ENCODE peak calls at places on chromosomes 12 and 14, in six cellular contexts. One of them, this sample, is unnamed.

GRCh38 chr14:38279556-38279955 is 23.7 kb upstream of the CLEC14A start:
- DNase-seq in GM12892: no peak
- DNase-seq in A172: no peak
- DNase-seq in left lobe of liver: no peak
- DNase-seq in left ventricle myocardium inferior: no peak
- DNase-seq in NCI-H446 treated with DMSO at 0.1 percent for 48 hours: no peak
- DNase-seq in this sample: no peak

GRCh38 chr12:76713130-76713529 is 50.8 kb upstream of the ZDHHC17 start:
- DNase-seq in NCI-H446 treated with DMSO at 0.1 percent for 48 hours: no peak
- DNase-seq in A172: peak
- DNase-seq in GM12892: no peak
- DNase-seq in left ventricle myocardium inferior: no peak
- DNase-seq in left lobe of liver: no peak
- DNase-seq in this sample: no peak

GRCh38 chr12:110636516-110636915 is 22.6 kb downstream of the TCTN1 start:
- DNase-seq in left lobe of liver: no peak
- DNase-seq in NCI-H446 treated with DMSO at 0.1 percent for 48 hours: no peak
- DNase-seq in A172: no peak
- DNase-seq in left ventricle myocardium inferior: no peak
- DNase-seq in GM12892: no peak
- DNase-seq in this sample: no peak

GRCh38 chr12:133057446-133057845 is 20.1 kb downstream of the ZNF84 start:
- DNase-seq in NCI-H446 treated with DMSO at 0.1 percent for 48 hours: no peak
- DNase-seq in left lobe of liver: no peak
- DNase-seq in GM12892: no peak
- DNase-seq in left ventricle myocardium inferior: no peak
- DNase-seq in A172: no peak
- DNase-seq in this sample: no peak

GRCh38 chr12:30816742-30817465 is 62.2 kb upstream of the CAPRIN2 start:
- DNase-seq in GM12892: no peak
- DNase-seq in left ventricle myocardium inferior: no peak
- DNase-seq in left lobe of liver: peak
- DNase-seq in NCI-H446 treated with DMSO at 0.1 percent for 48 hours: no peak
- DNase-seq in A172: no peak
- DNase-seq in this sample: no peak

GRCh38 chr12:111268738-111269572 is 99.9 kb downstream of the PHETA1 start:
- DNase-seq in GM12892: no peak
- DNase-seq in left ventricle myocardium inferior: no peak
- DNase-seq in NCI-H446 treated with DMSO at 0.1 percent for 48 hours: no peak
- DNase-seq in left lobe of liver: no peak
- DNase-seq in A172: no peak
- DNase-seq in this sample: no peak

GRCh38 chr12:14283489-14284144 is 81.9 kb upstream of the ATF7IP start:
- DNase-seq in left lobe of liver: no peak
- DNase-seq in GM12892: no peak
- DNase-seq in A172: no peak
- DNase-seq in NCI-H446 treated with DMSO at 0.1 percent for 48 hours: no peak
- DNase-seq in left ventricle myocardium inferior: no peak
- DNase-seq in this sample: no peak

GRCh38 chr12:56129210-56129691 is 1.2 kb downstream of the ESYT1 start:
- DNase-seq in left lobe of liver: peak
- DNase-seq in GM12892: peak
- DNase-seq in left ventricle myocardium inferior: peak
- DNase-seq in NCI-H446 treated with DMSO at 0.1 percent for 48 hours: no peak
- DNase-seq in A172: no peak
- DNase-seq in this sample: peak

GRCh38 chr12:7555752-7556151 is 52.2 kb upstream of the CD163 start:
- DNase-seq in left lobe of liver: no peak
- DNase-seq in A172: peak
- DNase-seq in GM12892: no peak
- DNase-seq in left ventricle myocardium inferior: no peak
- DNase-seq in NCI-H446 treated with DMSO at 0.1 percent for 48 hours: no peak
- DNase-seq in this sample: no peak

GRCh38 chr14:63473194-63473788 is 69.9 kb downstream of the PPP2R5E start:
- DNase-seq in left ventricle myocardium inferior: no peak
- DNase-seq in NCI-H446 treated with DMSO at 0.1 percent for 48 hours: no peak
- DNase-seq in left lobe of liver: no peak
- DNase-seq in A172: no peak
- DNase-seq in GM12892: no peak
- DNase-seq in this sample: no peak

GRCh38 chr12:1529862-1530591 is 64.4 kb downstream of the FBXL14 start:
- DNase-seq in NCI-H446 treated with DMSO at 0.1 percent for 48 hours: no peak
- DNase-seq in left ventricle myocardium inferior: peak
- DNase-seq in A172: no peak
- DNase-seq in GM12892: no peak
- DNase-seq in left lobe of liver: no peak
- DNase-seq in this sample: no peak

GRCh38 chr14:93262446-93262845 is 55.4 kb downstream of the UBR7 start:
- DNase-seq in NCI-H446 treated with DMSO at 0.1 percent for 48 hours: no peak
- DNase-seq in left ventricle myocardium inferior: no peak
- DNase-seq in GM12892: no peak
- DNase-seq in A172: no peak
- DNase-seq in left lobe of liver: no peak
- DNase-seq in this sample: no peak

GRCh38 chr14:96783306-96784224 is 13.6 kb upstream of the VRK1 start:
- DNase-seq in left ventricle myocardium inferior: no peak
- DNase-seq in GM12892: no peak
- DNase-seq in A172: no peak
- DNase-seq in left lobe of liver: no peak
- DNase-seq in NCI-H446 treated with DMSO at 0.1 percent for 48 hours: no peak
- DNase-seq in this sample: no peak

GRCh38 chr12:114995891-114996290 is 311.9 kb upstream of the TBX3 start:
- DNase-seq in GM12892: no peak
- DNase-seq in A172: no peak
- DNase-seq in left lobe of liver: no peak
- DNase-seq in NCI-H446 treated with DMSO at 0.1 percent for 48 hours: no peak
- DNase-seq in left ventricle myocardium inferior: no peak
- DNase-seq in this sample: no peak

GRCh38 chr12:28569698-28570411 is 379.6 kb downstream of the CCDC91 start:
- DNase-seq in A172: peak
- DNase-seq in NCI-H446 treated with DMSO at 0.1 percent for 48 hours: no peak
- DNase-seq in left ventricle myocardium inferior: no peak
- DNase-seq in GM12892: no peak
- DNase-seq in left lobe of liver: no peak
- DNase-seq in this sample: no peak

GRCh38 chr12:53267309-53268008 is 640 bp upstream of the ESPL1 start:
- DNase-seq in NCI-H446 treated with DMSO at 0.1 percent for 48 hours: no peak
- DNase-seq in left lobe of liver: no peak
- DNase-seq in GM12892: no peak
- DNase-seq in A172: no peak
- DNase-seq in left ventricle myocardium inferior: no peak
- DNase-seq in this sample: no peak

GRCh38 chr14:69260979-69261605 is 1.1 kb downstream of the GALNT16 start:
- DNase-seq in left ventricle myocardium inferior: peak
- DNase-seq in NCI-H446 treated with DMSO at 0.1 percent for 48 hours: no peak
- DNase-seq in GM12892: peak
- DNase-seq in A172: no peak
- DNase-seq in left lobe of liver: peak
- DNase-seq in this sample: no peak

GRCh38 chr12:96368233-96368632 is 32.0 kb downstream of the CDK17 start:
- DNase-seq in GM12892: no peak
- DNase-seq in A172: no peak
- DNase-seq in left lobe of liver: no peak
- DNase-seq in NCI-H446 treated with DMSO at 0.1 percent for 48 hours: peak
- DNase-seq in left ventricle myocardium inferior: peak
- DNase-seq in this sample: no peak

GRCh38 chr12:75120202-75120774 is 89.4 kb downstream of the KCNC2 start:
- DNase-seq in A172: peak
- DNase-seq in NCI-H446 treated with DMSO at 0.1 percent for 48 hours: peak
- DNase-seq in GM12892: no peak
- DNase-seq in left lobe of liver: no peak
- DNase-seq in left ventricle myocardium inferior: no peak
- DNase-seq in this sample: no peak

GRCh38 chr14:91216731-91217226 is 27.7 kb downstream of the GPR68 start:
- DNase-seq in GM12892: no peak
- DNase-seq in A172: no peak
- DNase-seq in NCI-H446 treated with DMSO at 0.1 percent for 48 hours: no peak
- DNase-seq in left ventricle myocardium inferior: no peak
- DNase-seq in left lobe of liver: no peak
- DNase-seq in this sample: no peak

GRCh38 chr12:30169839-30170591 is 386.3 kb upstream of the TMTC1 start:
- DNase-seq in left lobe of liver: no peak
- DNase-seq in A172: no peak
- DNase-seq in GM12892: no peak
- DNase-seq in left ventricle myocardium inferior: no peak
- DNase-seq in NCI-H446 treated with DMSO at 0.1 percent for 48 hours: no peak
- DNase-seq in this sample: no peak

GRCh38 chr12:107951024-107951423 is 176.5 kb downstream of the ASCL4 start:
- DNase-seq in NCI-H446 treated with DMSO at 0.1 percent for 48 hours: no peak
- DNase-seq in A172: no peak
- DNase-seq in left ventricle myocardium inferior: no peak
- DNase-seq in left lobe of liver: no peak
- DNase-seq in GM12892: no peak
- DNase-seq in this sample: no peak

GRCh38 chr14:89330236-89331002 is 86.6 kb downstream of the FOXN3 start:
- DNase-seq in left ventricle myocardium inferior: peak
- DNase-seq in left lobe of liver: no peak
- DNase-seq in GM12892: no peak
- DNase-seq in A172: no peak
- DNase-seq in NCI-H446 treated with DMSO at 0.1 percent for 48 hours: no peak
- DNase-seq in this sample: no peak

GRCh38 chr12:110199360-110200123 is 75.4 kb downstream of the IFT81 start:
- DNase-seq in left ventricle myocardium inferior: no peak
- DNase-seq in left lobe of liver: no peak
- DNase-seq in A172: peak
- DNase-seq in NCI-H446 treated with DMSO at 0.1 percent for 48 hours: no peak
- DNase-seq in GM12892: no peak
- DNase-seq in this sample: no peak

GRCh38 chr12:70661762-70662161 is 24.5 kb upstream of the PTPRB start:
- DNase-seq in NCI-H446 treated with DMSO at 0.1 percent for 48 hours: no peak
- DNase-seq in A172: peak
- DNase-seq in left ventricle myocardium inferior: no peak
- DNase-seq in left lobe of liver: no peak
- DNase-seq in GM12892: no peak
- DNase-seq in this sample: no peak

GRCh38 chr14:52950410-52950897 is 396 bp downstream of the FERMT2 start:
- DNase-seq in GM12892: no peak
- DNase-seq in left ventricle myocardium inferior: peak
- DNase-seq in left lobe of liver: peak
- DNase-seq in NCI-H446 treated with DMSO at 0.1 percent for 48 hours: peak
- DNase-seq in A172: peak
- DNase-seq in this sample: peak

GRCh38 chr14:34780646-34781045 is 66.3 kb upstream of the CFL2 start:
- DNase-seq in GM12892: no peak
- DNase-seq in left ventricle myocardium inferior: no peak
- DNase-seq in A172: no peak
- DNase-seq in NCI-H446 treated with DMSO at 0.1 percent for 48 hours: no peak
- DNase-seq in left lobe of liver: no peak
- DNase-seq in this sample: no peak

GRCh38 chr12:55935742-55936151 is 4.8 kb downstream of the DGKA start:
- DNase-seq in left ventricle myocardium inferior: peak
- DNase-seq in A172: no peak
- DNase-seq in left lobe of liver: no peak
- DNase-seq in GM12892: no peak
- DNase-seq in NCI-H446 treated with DMSO at 0.1 percent for 48 hours: no peak
- DNase-seq in this sample: peak